ENCODE peak calls at places on chromosomes 13 and 19, in nine cellular contexts. G is neural progenitor cell; L is fibroblast of lung; I is CD8-positive, alpha-beta T cell; S is left ventricle myocardium inferior; K is brain microvascular endothelial cell; F is endodermal cell; X is psoas muscle; A is small intestine. E is an unnamed sample.

GRCh38 chr19:41189425-41190065 is 3.5 kb upstream of the CYP2S1 start:
- DNase-seq in X (no peak), L (no peak), K (no peak), G (peak), I (no peak), A (no peak), F (peak), S (no peak), E (no peak)

GRCh38 chr19:2436384-2436783 is 9.0 kb upstream of the TIMM13 start:
- DNase-seq in L (no peak), S (no peak), G (no peak), I (no peak), F (no peak), K (no peak), A (no peak), X (no peak), E (no peak)

GRCh38 chr19:55677572-55678028 is 2.6 kb downstream of the EPN1 start:
- DNase-seq in L (no peak), X (no peak), G (no peak), F (no peak), A (peak), S (no peak), I (no peak), K (no peak), E (no peak)

GRCh38 chr19:54179921-54180452 is 7.0 kb upstream of the TMC4 start:
- DNase-seq in I (no peak), K (peak), L (peak), S (no peak), X (no peak), G (peak), A (peak), F (peak), E (no peak)

GRCh38 chr19:9961103-9961502 is 24.8 kb upstream of the OLFM2 start:
- DNase-seq in A (no peak), I (no peak), X (no peak), L (no peak), F (no peak), K (no peak), G (no peak), S (no peak), E (no peak)

GRCh38 chr13:97107815-97108534 is 113.7 kb upstream of the OXGR1 start:
- DNase-seq in X (no peak), K (peak), A (no peak), I (no peak), G (no peak), F (no peak), S (no peak), L (no peak), E (no peak)

GRCh38 chr13:40179882-40180281 is 486.6 kb downstream of the FOXO1 start:
- DNase-seq in L (no peak), S (no peak), K (no peak), F (no peak), A (peak), I (no peak), X (no peak), G (no peak), E (no peak)

GRCh38 chr13:24649685-24650038 is 30.5 kb upstream of the ATP12A start:
- DNase-seq in G (no peak), A (no peak), K (no peak), S (no peak), L (no peak), F (no peak), I (no peak), X (no peak), E (no peak)

GRCh38 chr19:41298327-41298964 is 11.5 kb upstream of the CCDC97 start:
- DNase-seq in F (no peak), X (peak), A (peak), G (no peak), K (peak), L (peak), I (no peak), S (peak), E (peak)

GRCh38 chr13:31051999-31052398 is 109.7 kb downstream of the HSPH1 start:
- DNase-seq in K (no peak), F (peak), S (no peak), G (peak), A (no peak), L (no peak), I (no peak), X (no peak), E (no peak)

GRCh38 chr13:46111151-46111550 is 6.3 kb upstream of the CPB2 start:
- DNase-seq in S (no peak), F (no peak), G (no peak), A (no peak), X (no peak), K (no peak), L (no peak), I (no peak), E (no peak)

GRCh38 chr13:64591981-64592380 is 2638.2 kb downstream of the PCDH9 start:
- DNase-seq in L (peak), G (no peak), F (no peak), S (no peak), A (no peak), K (peak), X (no peak), I (no peak), E (no peak)

GRCh38 chr19:40502081-40502480 is 35.3 kb downstream of the SPTBN4 start:
- DNase-seq in S (no peak), L (no peak), G (no peak), X (no peak), I (no peak), F (no peak), A (no peak), K (no peak), E (no peak)

GRCh38 chr13:33554919-33555791 is 262.8 kb upstream of the RFC3 start:
- DNase-seq in X (no peak), S (no peak), F (no peak), G (peak), L (peak), A (no peak), K (no peak), I (no peak), E (no peak)

GRCh38 chr19:42028304-42029216 is 34.5 kb upstream of the ATP1A3 start:
- DNase-seq in F (peak), I (no peak), K (no peak), X (no peak), L (no peak), G (peak), S (no peak), A (no peak), E (no peak)

GRCh38 chr13:48876289-48876688 is 99.4 kb upstream of the FNDC3A start:
- DNase-seq in L (no peak), X (no peak), S (no peak), I (no peak), K (no peak), G (peak), F (peak), A (no peak), E (no peak)

GRCh38 chr13:50712882-50713281 is 130.6 kb downstream of the DLEU7 start:
- DNase-seq in F (no peak), L (no peak), X (no peak), I (no peak), A (no peak), S (no peak), K (no peak), G (no peak), E (no peak)

GRCh38 chr19:56080669-56081401 is 40.3 kb downstream of the ZNF787 start:
- DNase-seq in A (peak), X (peak), L (peak), S (peak), F (peak), K (peak), G (peak), I (peak), E (peak)

GRCh38 chr13:35961002-35961401 is 170.2 kb downstream of the DCLK1 start:
- DNase-seq in K (peak), X (no peak), G (no peak), L (no peak), F (no peak), I (no peak), A (no peak), S (no peak), E (no peak)

GRCh38 chr13:90089051-90089450 is 1258.4 kb upstream of the MIR17HG start:
- DNase-seq in F (no peak), K (no peak), X (no peak), A (no peak), S (no peak), L (no peak), I (no peak), G (no peak), E (no peak)

GRCh38 chr19:3547301-3547731 is 8.3 kb downstream of the TEKTIP1 start:
- DNase-seq in X (no peak), L (no peak), I (peak), A (no peak), F (peak), S (no peak), G (peak), K (no peak), E (no peak)

GRCh38 chr19:4575267-4575793 is 15.8 kb upstream of the SEMA6B start:
- DNase-seq in I (no peak), K (peak), F (peak), L (peak), X (peak), A (no peak), G (peak), S (peak), E (peak)

GRCh38 chr13:93771229-93771628 is 544.6 kb downstream of the GPC6 start:
- DNase-seq in S (no peak), G (peak), L (no peak), I (no peak), A (no peak), K (no peak), X (no peak), F (no peak), E (no peak)

GRCh38 chr13:38542601-38543000 is 144.3 kb upstream of the FREM2 start:
- DNase-seq in L (no peak), X (no peak), G (no peak), F (no peak), K (no peak), A (no peak), I (no peak), S (no peak), E (no peak)

GRCh38 chr13:74930402-74931165 is 551.4 kb downstream of the TBC1D4 start:
- DNase-seq in K (peak), A (no peak), F (no peak), I (no peak), G (no peak), L (peak), S (no peak), X (no peak), E (no peak)

GRCh38 chr13:65929436-65929835 is 1300.7 kb downstream of the PCDH9 start:
- DNase-seq in S (no peak), I (no peak), F (no peak), A (no peak), X (no peak), K (no peak), L (no peak), G (no peak), E (no peak)

GRCh38 chr19:20423381-20424207 is 142.0 kb downstream of the ZNF737 start:
- DNase-seq in F (peak), S (peak), K (peak), L (peak), I (peak), G (peak), X (peak), A (peak), E (peak)

GRCh38 chr13:75135325-75135825 is 346.6 kb downstream of the TBC1D4 start:
- DNase-seq in K (peak), X (no peak), A (no peak), G (no peak), L (peak), S (no peak), I (no peak), F (no peak), E (no peak)

GRCh38 chr19:51742736-51743288 is 8.9 kb downstream of the FPR1 start:
- DNase-seq in S (no peak), L (no peak), F (no peak), K (peak), G (no peak), A (no peak), I (no peak), X (no peak), E (no peak)

GRCh38 chr13:101025925-101026324 is 351.3 kb upstream of the TMTC4 start:
- DNase-seq in L (no peak), A (no peak), K (no peak), I (no peak), F (no peak), X (no peak), S (no peak), G (no peak), E (no peak)

GRCh38 chr13:40494932-40495619 is 171.4 kb downstream of the FOXO1 start:
- DNase-seq in L (no peak), X (no peak), I (no peak), A (peak), G (no peak), F (no peak), S (no peak), K (no peak), E (no peak)

GRCh38 chr19:14054721-14055120 is 7.2 kb downstream of the PALM3 start:
- DNase-seq in X (no peak), S (no peak), K (no peak), L (no peak), G (no peak), I (no peak), A (no peak), F (no peak), E (no peak)

GRCh38 chr19:2207008-2207407 is 29.1 kb downstream of the PLEKHJ1 start:
- DNase-seq in X (no peak), S (no peak), A (no peak), F (no peak), G (no peak), K (no peak), L (no peak), I (no peak), E (no peak)

GRCh38 chr13:106418556-106418955 is 116.9 kb downstream of the EFNB2 start:
- DNase-seq in A (no peak), I (no peak), F (no peak), G (no peak), L (peak), X (no peak), K (peak), S (no peak), E (no peak)

GRCh38 chr13:102236341-102236740 is 165.5 kb downstream of the FGF14 start:
- DNase-seq in A (no peak), L (no peak), F (no peak), K (no peak), I (no peak), S (no peak), X (no peak), G (no peak), E (no peak)

GRCh38 chr13:41306271-41307150 is 4.6 kb upstream of the NAA16 start:
- DNase-seq in A (no peak), S (no peak), X (no peak), L (no peak), G (no peak), F (no peak), K (peak), I (no peak), E (no peak)

GRCh38 chr13:48278806-48279205 is 24.7 kb upstream of the RB1 start:
- DNase-seq in S (no peak), A (no peak), I (no peak), G (no peak), L (no peak), K (no peak), F (no peak), X (no peak), E (no peak)

GRCh38 chr13:113508531-113509254 is 18.2 kb upstream of the DCUN1D2 start:
- DNase-seq in A (no peak), F (no peak), X (no peak), K (no peak), I (no peak), L (no peak), G (no peak), S (no peak), E (no peak)

GRCh38 chr13:113511361-113511760 is 20.9 kb upstream of the DCUN1D2 start:
- DNase-seq in A (no peak), I (no peak), S (no peak), G (no peak), K (no peak), X (no peak), L (no peak), F (no peak), E (no peak)

GRCh38 chr13:113507564-113508210 is 17.2 kb upstream of the DCUN1D2 start:
- DNase-seq in L (no peak), I (no peak), S (no peak), A (no peak), K (no peak), G (no peak), X (no peak), F (no peak), E (no peak)

GRCh38 chr13:113510871-113511270 is 20.4 kb upstream of the DCUN1D2 start:
- DNase-seq in G (no peak), F (no peak), K (no peak), I (no peak), X (no peak), S (no peak), A (no peak), L (no peak), E (no peak)

DNA sequence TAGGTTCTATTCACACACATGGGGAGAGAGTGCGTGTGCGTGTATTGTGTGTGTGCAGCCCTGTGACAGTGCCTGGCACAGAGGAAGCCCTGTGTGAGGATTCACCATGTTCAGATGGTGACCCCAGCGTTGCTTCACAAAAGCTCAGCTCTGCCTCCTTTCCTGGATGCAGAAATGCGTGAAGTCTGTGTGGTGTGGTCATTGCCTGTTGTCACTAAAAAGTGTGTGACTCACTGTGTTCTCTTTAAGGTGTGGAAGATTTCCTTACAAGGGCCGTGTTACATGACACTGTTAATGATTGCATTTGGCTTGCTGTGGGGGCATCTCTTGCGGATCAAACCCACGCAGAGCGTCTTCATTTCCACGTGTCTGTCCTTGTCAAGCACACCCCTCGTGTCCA is 19.5 kb upstream of the DCUN1D2 start:
- DNase-seq in K (no peak), F (no peak), L (no peak), G (no peak), X (no peak), A (no peak), S (no peak), I (no peak), E (no peak)
- H3K4me3 ChIP-seq in K (no peak), F (no peak), L (no peak), G (no peak), X (no peak), A (no peak), S (no peak), I (no peak), E (no peak)

GRCh38 chr19:33752945-33753344 is 43.7 kb upstream of the KCTD15 start:
- DNase-seq in F (no peak), A (no peak), G (no peak), K (no peak), S (no peak), L (no peak), X (no peak), I (no peak), E (no peak)
- H3K27ac ChIP-seq in F (no peak), A (no peak), G (no peak), K (no peak), S (no peak), L (no peak), X (no peak), I (no peak), E (no peak)

GRCh38 chr13:71865858-71866172 is 1.2 kb downstream of the DACH1 start:
- DNase-seq in K (no peak), I (no peak), S (peak), X (no peak), F (no peak), G (peak), A (no peak), L (peak), E (no peak)
- H3K4me3 ChIP-seq in K (peak), I (peak), S (peak), X (peak), F (peak), G (peak), A (peak), L (peak), E (peak)

GRCh38 chr19:49758292-49758691 is 4.8 kb downstream of the TSKS start:
- DNase-seq in X (no peak), F (peak), K (peak), I (no peak), A (no peak), S (no peak), G (no peak), L (peak), E (no peak)
- H3K27ac ChIP-seq in X (no peak), F (no peak), K (peak), I (no peak), A (no peak), S (no peak), G (no peak), L (no peak), E (no peak)

GRCh38 chr19:6056282-6056741 is 54.0 kb downstream of the RFX2 start:
- DNase-seq in G (no peak), F (no peak), K (no peak), L (no peak), A (peak), S (no peak), X (no peak), I (no peak), E (no peak)
- H3K4me3 ChIP-seq in G (no peak), F (no peak), K (no peak), L (no peak), A (no peak), S (peak), X (peak), I (no peak), E (peak)

GRCh38 chr19:7635670-7636069 is 1.2 kb upstream of the STXBP2 start:
- DNase-seq in K (no peak), L (no peak), I (no peak), G (no peak), X (no peak), A (no peak), S (no peak), F (no peak), E (no peak)

GRCh38 chr19:7638802-7639465 is 2.0 kb downstream of the STXBP2 start:
- DNase-seq in I (no peak), F (no peak), L (no peak), X (no peak), K (no peak), G (no peak), S (no peak), A (no peak), E (no peak)

GRCh38 chr19:7636691-7637373 is at the start of gene STXBP2:
- DNase-seq in L (no peak), G (peak), K (no peak), F (peak), X (peak), S (peak), A (peak), I (peak), E (peak)

GRCh38 chr19:7637374-7638256 is 705 bp downstream of the STXBP2 start:
- DNase-seq in F (no peak), X (peak), G (peak), A (peak), K (no peak), L (no peak), S (peak), I (no peak), E (no peak)

DNA sequence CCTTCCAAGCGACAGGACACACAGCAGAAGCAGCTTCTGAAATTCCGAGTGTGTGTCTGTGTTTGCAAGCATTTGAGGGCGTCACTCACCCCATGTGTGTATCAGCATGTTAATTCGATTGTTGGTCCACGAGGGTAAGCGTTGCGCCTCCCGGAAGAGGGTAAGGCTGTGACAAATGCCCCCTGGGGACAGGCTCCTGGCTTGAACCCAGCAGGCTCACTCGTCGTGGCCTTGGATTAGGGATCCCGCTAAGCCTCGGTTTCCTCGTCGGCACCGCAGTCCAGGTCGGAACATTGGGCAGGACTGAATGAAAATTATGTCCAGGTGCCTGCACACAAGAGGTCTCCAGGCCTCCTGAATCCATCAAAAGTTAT is 606 bp upstream of the STXBP2 start:
- DNase-seq in S (no peak), F (no peak), A (no peak), G (no peak), X (no peak), L (no peak), K (no peak), I (no peak), E (no peak)
- H3K27ac ChIP-seq in S (no peak), F (no peak), A (no peak), G (no peak), X (no peak), L (no peak), K (no peak), I (peak), E (peak)

GRCh38 chr19:30083125-30083681 is 141.2 kb downstream of the URI1 start:
- DNase-seq in K (no peak), G (no peak), S (no peak), F (no peak), I (no peak), L (no peak), A (no peak), X (no peak), E (no peak)

GRCh38 chr19:30084390-30084819 is 142.4 kb downstream of the URI1 start:
- DNase-seq in L (no peak), G (no peak), F (no peak), A (no peak), I (no peak), S (no peak), K (no peak), X (no peak), E (peak)

GRCh38 chr19:30082611-30083010 is 140.6 kb downstream of the URI1 start:
- DNase-seq in F (no peak), I (no peak), A (no peak), S (no peak), G (no peak), L (no peak), X (no peak), K (no peak), E (no peak)

GRCh38 chr19:30082168-30082567 is 140.1 kb downstream of the URI1 start:
- DNase-seq in A (no peak), I (no peak), X (no peak), F (no peak), K (no peak), L (no peak), S (no peak), G (no peak), E (no peak)

DNA sequence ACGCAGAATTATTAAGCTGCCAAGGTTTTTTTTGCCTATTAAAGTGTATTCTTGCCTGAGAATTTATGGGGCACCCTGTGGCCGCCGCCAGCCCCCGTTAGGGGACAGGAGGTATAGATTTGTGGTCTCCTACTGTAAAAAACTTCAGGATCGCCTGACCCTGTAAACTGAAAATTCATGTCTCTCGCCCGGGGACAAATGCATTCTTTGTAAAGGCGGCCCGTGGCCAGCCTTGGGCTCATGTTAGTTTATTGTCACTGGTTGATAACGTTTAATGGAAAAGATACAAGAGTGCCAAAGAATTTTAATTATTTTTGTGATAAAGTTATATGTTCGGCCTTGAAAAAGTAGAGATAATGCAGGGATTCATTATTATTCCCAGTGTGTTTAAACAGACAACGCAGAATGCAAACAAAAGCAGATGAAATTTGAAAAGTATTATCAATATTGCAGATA is 141.7 kb downstream of the URI1 start:
- DNase-seq in F (no peak), G (no peak), X (no peak), A (no peak), I (no peak), L (no peak), K (no peak), S (no peak), E (no peak)
- H3K4me3 ChIP-seq in F (no peak), G (no peak), X (no peak), A (no peak), I (no peak), L (no peak), K (no peak), S (no peak), E (no peak)